ENCODE peak calls at places on chromosomes 13 and 19, in four cellular contexts. Z, U, I and B are unnamed samples. For H3K9me3, the result is how much of the 10 kb centered on the place peaks cover.

GRCh38 chr19:45878043-45878794 is 7.7 kb downstream of the IRF2BP1 start:
- DNase-seq in I (no peak), Z (no peak), U (peak), B (no peak)

GRCh38 chr13:74047925-74048324 is 86.3 kb downstream of the KLF12 start:
- DNase-seq in Z (no peak), I (no peak), U (peak), B (no peak)

GRCh38 chr19:33177417-33177976 is 16.6 kb upstream of the LRP3 start:
- DNase-seq in Z (no peak), U (no peak), I (no peak), B (no peak)

GRCh38 chr13:35501721-35502235 is 25.3 kb upstream of the MAB21L1 start:
- DNase-seq in Z (no peak), U (no peak), I (no peak), B (no peak)

GRCh38 chr19:31504221-31504620 is 155.0 kb upstream of the TSHZ3 start:
- DNase-seq in U (no peak), I (no peak), Z (no peak), B (no peak)

GRCh38 chr19:7196721-7197168 is 97.5 kb downstream of the INSR start:
- DNase-seq in U (peak), I (no peak), Z (peak), B (no peak)

GRCh38 chr13:110442946-110443632 is 118.4 kb downstream of the RAB20 start:
- DNase-seq in Z (no peak), I (no peak), U (no peak), B (no peak)

GRCh38 chr13:98509271-98510155 is 67.4 kb downstream of the STK24 start:
- DNase-seq in U (peak), Z (peak), I (peak), B (peak)

GRCh38 chr13:48320396-48320790 is 16.8 kb downstream of the RB1 start:
- DNase-seq in U (no peak), Z (no peak), I (no peak), B (no peak)
- H3K4me3 ChIP-seq in U (peak), Z (peak), I (peak), B (peak)

GRCh38 chr19:17496337-17496997 is 15.0 kb upstream of the PGLS start:
- DNase-seq in U (peak), I (peak), Z (peak), B (peak)
- H3K9me3 ChIP-seq in U (under half), I (under half), Z (under half), B (under half)

DNA sequence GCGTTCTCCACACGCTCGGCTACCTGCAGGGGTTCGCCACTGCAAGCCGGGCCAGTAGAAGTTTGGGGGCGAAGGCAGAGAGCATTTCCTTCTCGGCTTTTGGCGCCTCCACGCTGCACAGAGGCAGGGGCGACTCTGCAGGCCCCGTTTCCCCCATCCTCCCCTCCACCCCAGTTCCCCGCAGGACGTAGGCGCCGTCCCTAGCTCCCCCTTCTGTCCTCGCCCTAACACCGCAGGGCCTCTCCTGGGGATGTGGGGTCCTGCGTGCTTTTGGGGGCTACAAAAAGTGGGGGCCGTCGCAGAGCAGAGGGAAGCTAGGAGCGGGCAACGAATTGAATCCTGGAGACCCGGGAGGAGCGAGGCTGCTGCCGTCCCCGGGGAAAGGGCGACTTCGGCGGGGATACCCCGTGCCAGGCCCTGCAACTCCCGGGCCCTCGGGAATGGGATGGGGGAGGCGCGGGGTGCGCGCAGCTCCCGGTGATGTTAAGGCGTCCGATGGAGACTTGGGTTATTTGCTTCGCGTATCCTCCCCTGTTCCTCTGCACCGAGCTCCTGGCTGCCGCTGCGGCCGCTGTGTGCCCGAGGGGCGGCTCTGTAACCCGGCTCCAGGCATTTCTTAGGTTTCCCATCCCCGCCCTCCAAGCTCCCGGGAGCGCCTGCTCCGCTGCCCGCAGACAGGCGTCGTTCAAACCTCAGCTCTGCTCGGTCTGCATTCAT is 255.9 kb upstream of the SOX21 start:
- DNase-seq in U (no peak), I (no peak), Z (no peak), B (no peak)
- H3K4me3 ChIP-seq in U (no peak), I (no peak), Z (no peak), B (no peak)

GRCh38 chr19:52070496-52070895 is 21.9 kb upstream of the ZNF432 start:
- DNase-seq in Z (no peak), U (no peak), I (no peak), B (no peak)
- H3K9me3 ChIP-seq in Z (under half), U (under half), I (half or more), B (half or more)

GRCh38 chr19:9865732-9866627 is 30.9 kb downstream of the PIN1 start:
- DNase-seq in Z (no peak), I (no peak), U (no peak), B (peak)

GRCh38 chr19:9860407-9860806 is 25.3 kb downstream of the PIN1 start:
- DNase-seq in Z (no peak), U (no peak), I (no peak), B (no peak)

GRCh38 chr19:9861503-9861902 is 26.4 kb downstream of the PIN1 start:
- DNase-seq in U (no peak), Z (no peak), I (no peak), B (no peak)

GRCh38 chr19:9862897-9863296 is 27.8 kb downstream of the PIN1 start:
- DNase-seq in I (no peak), Z (no peak), U (no peak), B (no peak)

DNA sequence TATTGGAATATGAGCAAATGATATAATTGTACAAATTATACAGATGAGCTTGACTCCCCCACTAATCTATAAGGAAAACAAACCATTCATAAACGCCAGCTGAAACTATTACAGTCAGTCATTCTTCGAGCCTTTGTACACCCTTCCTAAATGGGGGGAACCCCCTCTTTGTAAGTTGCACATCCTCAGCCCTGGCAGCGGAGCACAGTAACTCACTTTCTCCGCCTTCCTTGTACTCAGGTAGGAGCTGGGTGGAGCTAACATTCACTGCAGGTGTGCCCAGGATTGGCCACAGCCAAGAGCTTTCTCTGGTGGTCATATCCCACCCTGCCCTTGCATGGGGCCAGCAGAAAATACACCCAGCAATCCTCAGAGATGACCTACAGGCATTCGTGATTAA is 28.6 kb downstream of the PIN1 start:
- DNase-seq in I (no peak), U (no peak), Z (no peak), B (no peak)
- H3K4me3 ChIP-seq in I (no peak), U (no peak), Z (no peak), B (no peak)

DNA sequence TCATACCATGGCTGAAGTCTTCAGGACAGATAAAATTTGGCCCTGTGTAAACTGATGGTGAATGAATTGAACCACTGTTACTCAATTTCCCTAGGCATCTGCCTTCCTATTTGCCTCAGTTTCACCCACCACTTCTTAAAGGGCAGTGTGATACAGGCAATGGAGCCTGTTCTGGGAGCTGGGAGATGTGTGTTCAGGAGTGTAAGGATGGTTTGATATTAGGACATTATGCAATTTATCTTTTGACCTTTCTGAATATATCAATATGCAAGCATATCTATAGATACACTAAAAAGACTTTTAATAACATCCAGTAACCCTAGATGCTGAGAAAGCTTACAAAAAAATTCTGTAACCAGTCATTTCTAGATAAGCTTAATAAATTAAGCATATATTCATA is 14.6 kb downstream of the IZUMO2 start:
- DNase-seq in U (no peak), Z (no peak), I (no peak), B (no peak)
- H3K9me3 ChIP-seq in U (under half), Z (under half), I (under half), B (under half)